ENCODE peak calls at places on chromosomes 2 and 18, in nine cellular contexts. F, J, D, E, A, C, X, P and U are unnamed samples.

GRCh38 chr2:216346781-216347180 is 25.5 kb downstream of the MARCHF4 start:
- DNase-seq in F (no peak), J (no peak), D (no peak), E (no peak), A (no peak), C (no peak), X (no peak), P (no peak), U (no peak)

GRCh38 chr2:114688241-114688640 is 245.8 kb downstream of the DPP10 start:
- DNase-seq in F (no peak), J (no peak), D (no peak), E (no peak), A (no peak), C (no peak), X (no peak), P (no peak), U (no peak)

GRCh38 chr2:240604939-240605716 is 18.6 kb downstream of the CAPN10 start:
- DNase-seq in F (no peak), J (no peak), D (no peak), E (no peak), A (no peak), C (no peak), X (peak; percentile 86), P (no peak), U (no peak)

GRCh38 chr2:238005528-238005927 is 38.7 kb downstream of the UBE2F start:
- DNase-seq in F (no peak), J (no peak), D (no peak), E (no peak), A (no peak), C (no peak), X (no peak), P (no peak), U (no peak)

GRCh38 chr2:120662046-120662445 is 73.6 kb upstream of the GLI2 start:
- DNase-seq in F (no peak), J (no peak), D (no peak), E (no peak), A (no peak), C (no peak), X (no peak), P (no peak), U (no peak)

GRCh38 chr2:170744248-170745002 is 25.8 kb upstream of the ERICH2 start:
- DNase-seq in F (no peak), J (no peak), D (no peak), E (no peak), A (no peak), C (no peak), X (no peak), P (no peak), U (no peak)

GRCh38 chr2:229612395-229612971 is 101.9 kb downstream of the DNER start:
- DNase-seq in F (no peak), J (no peak), D (no peak), E (no peak), A (no peak), C (no peak), X (no peak), P (no peak), U (no peak)

GRCh38 chr18:27411911-27412310 is 226.8 kb upstream of the CHST9 start:
- DNase-seq in F (no peak), J (no peak), D (peak; percentile 47), E (no peak), A (no peak), C (no peak), X (no peak), P (no peak), U (no peak)

GRCh38 chr2:190930411-190930810 is 49.8 kb downstream of the GLS start:
- DNase-seq in F (no peak), J (no peak), D (no peak), E (no peak), A (no peak), C (peak; percentile 76), X (no peak), P (no peak), U (no peak)